ENCODE peak calls at places on chromosomes 5 and 9, in eight cellular contexts. L is transverse colon, Y is ovary, Z is HCT116, E is A549, O is lower leg skin, R is IMR-90, U is breast epithelium. C is an unnamed sample.

GRCh38 chr5:79201206-79201605 is 34.7 kb upstream of the JMY start:
- DNase-seq in L (no peak), R (no peak), Y (no peak), Z (no peak), O (no peak), U (no peak), E (no peak), C (no peak)

GRCh38 chr9:3475300-3476020 is 50.3 kb downstream of the RFX3 start:
- DNase-seq in L (no peak), E (no peak), Y (no peak), O (no peak), Z (no peak), U (no peak), R (no peak), C (peak)

GRCh38 chr9:68844623-68845612 is 139.9 kb downstream of the PIP5K1B start:
- DNase-seq in Z (peak), O (no peak), E (peak), R (peak), L (peak), U (no peak), Y (no peak), C (peak)

GRCh38 chr5:44048268-44048984 is 340.8 kb downstream of the FGF10 start:
- DNase-seq in R (no peak), E (no peak), Z (no peak), U (no peak), O (no peak), L (no peak), Y (no peak), C (no peak)

GRCh38 chr9:131776473-131776872 is 36.6 kb upstream of the RAPGEF1 start:
- DNase-seq in U (no peak), Z (peak), L (no peak), R (peak), E (peak), O (no peak), Y (no peak), C (peak)

GRCh38 chr5:171867786-171868185 is 82.2 kb downstream of the SMIM23 start:
- DNase-seq in R (peak), Z (no peak), L (no peak), U (no peak), E (no peak), O (no peak), Y (no peak), C (no peak)

GRCh38 chr5:169183581-169183980 is 117.4 kb downstream of the SLIT3 start:
- DNase-seq in U (no peak), R (no peak), L (no peak), Z (no peak), O (no peak), Y (no peak), E (no peak), C (no peak)

GRCh38 chr5:112303685-112304084 is 115.4 kb downstream of the EPB41L4A start:
- DNase-seq in R (no peak), L (no peak), Y (no peak), U (no peak), O (no peak), Z (no peak), E (no peak), C (no peak)

GRCh38 chr9:123640792-123641222 is 284.8 kb downstream of the CRB2 start:
- DNase-seq in U (no peak), O (no peak), R (no peak), Y (no peak), Z (no peak), E (no peak), L (no peak), C (no peak)

GRCh38 chr5:102823441-102823874 is 68.4 kb downstream of the PAM start:
- DNase-seq in O (no peak), Z (peak), U (no peak), E (no peak), R (peak), Y (no peak), L (no peak), C (no peak)

GRCh38 chr9:86639287-86639686 is 285.1 kb upstream of the TUT7 start:
- DNase-seq in Y (no peak), R (no peak), L (no peak), Z (no peak), O (no peak), E (no peak), U (no peak), C (no peak)

GRCh38 chr9:36911601-36912412 is 122.3 kb downstream of the PAX5 start:
- DNase-seq in Z (no peak), L (no peak), E (no peak), Y (no peak), R (no peak), U (no peak), O (peak), C (peak)

GRCh38 chr5:167982-168660 is 23.2 kb upstream of the LRRC14B start:
- DNase-seq in Y (peak), O (peak), R (peak), L (no peak), U (no peak), E (no peak), Z (no peak), C (no peak)

GRCh38 chr5:179754024-179754423 is 21.4 kb downstream of the MAML1 start:
- DNase-seq in O (peak), Z (no peak), R (no peak), Y (no peak), E (no peak), U (no peak), L (no peak), C (no peak)

GRCh38 chr5:151087475-151087874 is 6.6 kb upstream of the TNIP1 start:
- DNase-seq in R (peak), L (no peak), Z (no peak), O (no peak), E (no peak), Y (no peak), U (no peak), C (no peak)

GRCh38 chr9:84573098-84573497 is 96.4 kb upstream of the NTRK2 start:
- DNase-seq in U (no peak), O (no peak), L (no peak), Z (no peak), E (no peak), Y (no peak), R (no peak), C (no peak)

GRCh38 chr5:166349036-166349435 is 1942.4 kb upstream of the WWC1 start:
- DNase-seq in R (no peak), U (no peak), Y (no peak), E (no peak), L (no peak), O (no peak), Z (no peak), C (no peak)

GRCh38 chr5:150785950-150786349 is 7.4 kb downstream of the SMIM3 start:
- DNase-seq in E (no peak), Y (no peak), L (no peak), U (no peak), Z (no peak), R (no peak), O (no peak), C (no peak)

GRCh38 chr9:32350682-32351081 is 33.8 kb upstream of the ACO1 start:
- DNase-seq in O (no peak), R (peak), Z (peak), L (no peak), E (peak), U (no peak), Y (no peak), C (peak)
- TF ChIP-seq CTCF in O (no peak), R (peak), Z (peak), L (peak), E (peak), U (peak), Y (no peak), C (peak)

GRCh38 chr9:33446507-33447403 is 638 bp downstream of the AQP3 start:
- DNase-seq in E (peak), R (peak), O (no peak), U (no peak), Z (no peak), L (peak), Y (peak), C (peak)
- TF ChIP-seq POLR2A in E (no peak), R (no peak), O (no peak), U (no peak), Z (no peak), L (no peak), Y (no peak), C (no peak)

DNA sequence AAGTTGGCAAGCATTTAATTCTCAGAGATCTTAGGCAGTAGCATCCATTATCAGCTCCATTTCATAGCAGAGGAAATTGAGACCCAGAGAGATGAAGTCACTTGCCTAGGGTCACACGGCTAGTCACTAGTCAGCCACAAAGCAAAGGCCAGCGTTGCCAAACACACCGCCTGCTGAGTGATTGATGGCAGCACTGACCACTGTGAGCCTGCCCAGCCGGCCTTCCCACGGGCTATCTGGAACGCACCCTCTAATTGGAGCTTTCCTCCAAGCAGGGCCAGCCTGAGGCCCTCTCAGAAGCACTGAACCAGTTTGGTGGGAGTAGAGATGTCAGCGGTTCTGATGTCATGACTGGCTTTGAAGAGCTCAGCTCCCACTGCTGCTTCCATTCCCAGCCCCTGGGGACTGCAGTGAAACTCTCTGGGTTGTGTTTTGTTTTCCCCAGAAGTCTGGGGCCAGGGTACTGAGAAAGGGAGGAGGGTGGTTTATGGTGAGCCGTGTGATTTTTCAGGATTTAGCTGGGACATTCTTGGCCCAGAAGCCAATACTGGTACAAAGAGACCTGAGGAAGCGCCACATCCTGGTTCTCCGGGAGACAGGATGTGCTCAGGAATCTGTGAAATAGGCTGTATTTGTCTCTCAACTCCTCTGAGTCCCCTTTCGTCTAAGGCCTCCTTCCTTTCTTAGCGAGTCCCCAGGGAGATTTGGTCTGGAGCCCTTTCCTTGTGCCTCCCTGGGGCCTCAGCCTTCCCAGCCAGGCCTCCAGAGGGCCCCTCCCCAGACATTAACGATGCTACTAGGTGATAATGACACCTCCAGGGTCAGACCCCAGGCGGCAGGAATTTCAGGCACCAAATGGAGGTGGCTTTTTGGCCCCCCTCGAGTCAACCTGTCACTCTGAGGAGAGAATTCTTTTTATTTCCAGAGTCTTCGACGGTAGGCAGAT is 44.5 kb downstream of the SPRY4 start:
- DNase-seq in E (no peak), L (no peak), Z (no peak), R (peak), U (peak), Y (no peak), O (no peak), C (peak)
- TF ChIP-seq CTCF in E (no peak), L (no peak), Z (no peak), R (no peak), U (no peak), Y (no peak), O (no peak), C (no peak)

GRCh38 chr9:103757062-103757461 is 337.0 kb upstream of the SMC2 start:
- DNase-seq in Y (no peak), Z (no peak), U (no peak), E (no peak), R (no peak), L (no peak), O (no peak), C (no peak)

GRCh38 chr9:103755986-103756385 is 338.1 kb upstream of the SMC2 start:
- DNase-seq in R (no peak), U (no peak), L (no peak), E (no peak), O (no peak), Z (no peak), Y (no peak), C (no peak)

GRCh38 chr9:103755441-103755840 is 338.7 kb upstream of the SMC2 start:
- DNase-seq in U (no peak), L (no peak), Z (no peak), E (no peak), Y (no peak), R (no peak), O (no peak), C (no peak)
- TF ChIP-seq POLR2A in U (no peak), L (no peak), Z (no peak), E (no peak), Y (no peak), R (no peak), O (no peak), C (no peak)

DNA sequence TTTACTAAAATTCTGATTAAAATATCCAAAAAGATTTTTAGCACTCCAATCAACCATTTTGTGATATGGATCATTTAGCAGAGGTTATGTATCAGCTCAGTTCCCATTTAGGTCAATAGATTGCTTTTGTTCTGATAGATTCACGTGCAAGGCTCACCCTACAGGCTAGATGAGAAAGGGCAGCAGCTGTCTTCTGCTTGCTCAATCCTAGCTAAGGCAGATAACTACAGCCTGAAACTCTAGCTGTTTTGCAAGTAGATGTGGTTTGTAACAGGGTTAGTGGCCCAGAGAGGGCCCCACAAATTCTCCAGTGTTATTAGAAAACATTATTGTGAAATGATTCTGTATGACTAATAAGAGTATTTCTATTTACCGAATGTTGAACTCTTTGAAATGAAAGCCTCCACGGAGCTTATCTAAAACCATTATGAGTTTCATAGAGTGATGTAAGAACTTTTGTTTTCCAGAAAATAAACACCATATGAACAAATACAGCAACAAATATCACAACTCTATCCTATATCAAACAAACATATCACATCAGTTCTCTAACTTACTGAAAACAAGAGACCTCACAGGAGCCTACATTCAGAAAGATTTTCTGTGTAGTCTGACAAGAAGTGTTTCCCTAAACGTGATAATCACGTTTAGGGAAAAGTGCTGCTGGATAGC is 841.9 kb upstream of the ACO1 start:
- DNase-seq in O (no peak), Z (no peak), U (no peak), L (peak), R (peak), E (peak), Y (peak), C (peak)
- TF ChIP-seq CTCF in O (no peak), Z (no peak), U (peak), L (peak), R (no peak), E (no peak), Y (peak), C (peak)

DNA sequence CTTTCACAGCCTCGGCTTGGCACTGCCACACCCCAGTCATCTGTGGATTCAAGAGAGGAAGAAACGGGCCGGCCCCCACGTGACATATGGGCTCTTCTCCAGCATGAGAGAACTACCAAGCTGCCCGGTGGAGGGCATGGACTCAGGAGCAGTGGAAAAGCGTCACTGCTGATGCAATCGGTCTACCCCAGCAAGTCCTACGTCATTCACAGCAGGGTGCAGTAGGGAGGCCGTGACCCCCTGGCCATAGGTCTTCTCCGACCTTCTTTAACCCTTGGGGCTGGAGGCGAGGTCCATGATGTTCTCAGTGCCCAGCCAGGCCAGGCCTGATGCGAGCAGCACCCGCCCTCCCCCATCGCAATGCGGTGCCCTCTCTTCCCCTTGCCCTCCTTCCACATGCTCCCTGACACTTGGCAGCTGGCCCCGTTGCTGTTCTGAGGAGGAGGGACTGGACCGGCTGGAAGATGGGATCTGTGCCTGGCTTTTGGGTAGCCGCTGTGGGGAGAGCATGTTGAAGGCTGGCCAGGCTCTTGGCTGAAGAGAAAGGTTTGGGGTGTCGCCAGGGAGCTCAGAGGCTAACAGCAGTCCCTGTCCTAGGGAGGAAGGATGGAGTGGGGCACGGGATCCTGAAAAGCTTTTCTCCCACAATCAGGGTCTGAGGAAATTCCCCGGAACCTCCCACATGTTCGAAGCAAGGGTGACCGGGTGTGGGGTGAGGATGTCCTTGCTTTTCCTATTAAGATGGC is 89.8 kb downstream of the LIFR start:
- DNase-seq in U (peak), L (peak), E (peak), Y (peak), R (no peak), O (peak), Z (no peak), C (no peak)
- TF ChIP-seq POLR2A in U (no peak), L (no peak), E (no peak), Y (no peak), R (no peak), O (no peak), Z (no peak), C (no peak)

DNA sequence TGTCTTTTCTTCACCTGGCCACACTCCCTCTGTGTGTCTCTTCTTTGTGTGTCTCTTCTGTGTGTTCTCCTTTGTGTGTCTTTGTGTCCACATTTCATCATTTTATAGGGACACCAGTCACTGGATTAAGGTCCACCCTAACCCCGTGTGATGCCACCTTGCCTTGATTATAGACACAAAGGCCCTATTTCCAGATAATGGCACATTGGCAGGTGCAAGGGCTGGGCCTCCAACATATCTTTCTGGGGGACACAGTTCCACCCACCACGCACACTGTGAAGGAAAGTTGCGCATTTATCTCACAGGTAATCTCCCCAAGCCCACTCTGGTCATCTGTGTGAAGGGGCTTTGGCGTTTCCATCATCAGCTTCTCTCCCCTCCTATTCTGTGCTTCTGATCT is 334.6 kb upstream of the IRX1 start:
- DNase-seq in E (no peak), O (no peak), L (no peak), U (no peak), Z (no peak), Y (no peak), R (no peak), C (no peak)
- TF ChIP-seq CTCF in E (no peak), O (no peak), L (no peak), U (no peak), Z (no peak), Y (no peak), R (no peak), C (no peak)

GRCh38 chr5:39369123-39369815 is 5.0 kb upstream of the C9 start:
- DNase-seq in L (no peak), R (no peak), Y (no peak), U (no peak), O (no peak), Z (no peak), E (no peak), C (no peak)

GRCh38 chr5:39371367-39371635 is 7.0 kb upstream of the C9 start:
- DNase-seq in Y (no peak), Z (no peak), L (no peak), E (no peak), R (no peak), U (no peak), O (no peak), C (no peak)

GRCh38 chr5:39376293-39376714 is 12.0 kb upstream of the C9 start:
- DNase-seq in E (peak), O (no peak), L (peak), Y (no peak), U (no peak), R (peak), Z (peak), C (peak)

GRCh38 chr5:39370555-39371366 is 6.5 kb upstream of the C9 start:
- DNase-seq in E (no peak), U (no peak), R (no peak), O (no peak), Y (no peak), L (peak), Z (no peak), C (no peak)

GRCh38 chr5:39373797-39374196 is 9.5 kb upstream of the C9 start:
- DNase-seq in R (no peak), O (no peak), U (no peak), Y (no peak), E (no peak), Z (no peak), L (no peak), C (no peak)
- TF ChIP-seq POLR2A in R (no peak), O (no peak), U (no peak), Y (no peak), E (no peak), Z (no peak), L (no peak), C (no peak)